ENCODE peak calls at places on chromosomes 4 and X, in five cellular contexts. U is body of pancreas, P is psoas muscle, R is kidney, X is ascending aorta. H is an unnamed sample. For H3K9me3, the result is how much of the 10 kb centered on the place peaks cover.

GRCh38 chr4:185183622-185184281 is 20.0 kb downstream of the CFAP97 start:
- DNase-seq in U (peak), P (peak), R (no peak), X (no peak), H (peak)

GRCh38 chrX:13938053-13938765 is 91.5 kb downstream of the GEMIN8 start:
- DNase-seq in U (peak), P (no peak), R (peak), X (no peak), H (peak)

GRCh38 chrX:25427873-25428555 is 412.2 kb upstream of the ARX start:
- DNase-seq in U (no peak), P (no peak), R (no peak), X (no peak), H (no peak)

GRCh38 chrX:4735299-4735698 is 1021.9 kb upstream of the PRKX start:
- DNase-seq in U (no peak), P (no peak), R (no peak), X (no peak), H (no peak)

GRCh38 chr4:173651651-173652282 is 121.7 kb upstream of the HAND2 start:
- DNase-seq in U (no peak), P (no peak), R (no peak), X (no peak), H (no peak)

GRCh38 chrX:35115205-35115604 is 172.6 kb downstream of the FAM47B start:
- DNase-seq in U (no peak), P (no peak), R (no peak), X (no peak), H (no peak)

GRCh38 chrX:73127700-73128241 is 48.5 kb upstream of the PABPC1L2A start:
- DNase-seq in U (peak), P (peak), R (peak), X (no peak), H (no peak)

GRCh38 chr4:2924286-2924685 is 38.9 kb downstream of the NOP14 start:
- DNase-seq in U (no peak), P (peak), R (peak), X (no peak), H (no peak)

GRCh38 chrX:22184096-22184495 is 88.6 kb upstream of the CBLL2 start:
- DNase-seq in U (no peak), P (no peak), R (no peak), X (no peak), H (no peak)

GRCh38 chr4:154719087-154719486 is 24.7 kb upstream of the LRAT start:
- DNase-seq in U (no peak), P (no peak), R (no peak), X (no peak), H (no peak)

GRCh38 chrX:153397256-153397960 is 3.7 kb downstream of the PNMA6E start:
- DNase-seq in U (no peak), P (no peak), R (peak), X (no peak), H (no peak)

GRCh38 chr4:189792819-189793618 is 147.7 kb upstream of the FRG1 start:
- DNase-seq in U (peak), P (peak), R (peak), X (no peak), H (peak)

GRCh38 chr4:38805530-38806145 is 1.0 kb upstream of the TLR1 start:
- DNase-seq in U (peak), P (no peak), R (no peak), X (peak), H (no peak)

GRCh38 chrX:80807606-80808159 is 2.0 kb downstream of the BRWD3 start:
- DNase-seq in U (no peak), P (no peak), R (no peak), X (no peak), H (no peak)

GRCh38 chr4:77586953-77587383 is 18.7 kb upstream of the CXCL13 start:
- DNase-seq in U (no peak), P (no peak), R (no peak), X (no peak), H (peak)

GRCh38 chrX:48711929-48712505 is 15.5 kb downstream of the SUV39H1 start:
- DNase-seq in U (no peak), P (no peak), R (no peak), X (no peak), H (no peak)

GRCh38 chrX:134670241-134670811 is 12.1 kb upstream of the PLAC1 start:
- DNase-seq in U (peak), P (peak), R (peak), X (no peak), H (no peak)

GRCh38 chr4:98932539-98932938 is 3.6 kb upstream of the EIF4E start:
- DNase-seq in U (no peak), P (no peak), R (no peak), X (no peak), H (no peak)

GRCh38 chr4:47882228-47882627 is 32.2 kb downstream of the NFXL1 start:
- DNase-seq in U (no peak), P (no peak), R (no peak), X (no peak), H (no peak)

GRCh38 chr4:147828361-147828760 is 96.5 kb downstream of the ARHGAP10 start:
- DNase-seq in U (no peak), P (no peak), R (no peak), X (no peak), H (no peak)

GRCh38 chr4:112673076-112673475 is 36.1 kb downstream of the LARP7 start:
- DNase-seq in U (no peak), P (no peak), R (no peak), X (no peak), H (no peak)

GRCh38 chr4:125728568-125728967 is 413.8 kb downstream of the FAT4 start:
- DNase-seq in U (no peak), P (no peak), R (no peak), X (no peak), H (no peak)

GRCh38 chr4:100516225-100516624 is 1.6 kb downstream of the EMCN start:
- DNase-seq in U (no peak), P (no peak), R (no peak), X (no peak), H (no peak)

GRCh38 chr4:62560858-62561257 is 1360.7 kb downstream of the ADGRL3 start:
- DNase-seq in U (no peak), P (no peak), R (no peak), X (no peak), H (no peak)

GRCh38 chr4:152385551-152385950 is 150.3 kb downstream of the FBXW7 start:
- DNase-seq in U (no peak), P (no peak), R (no peak), X (no peak), H (no peak)

GRCh38 chr4:184265566-184266351 is 48.1 kb upstream of the ENPP6 start:
- DNase-seq in U (no peak), P (no peak), R (no peak), X (no peak), H (no peak)

GRCh38 chr4:108622828-108623227 is 2.5 kb downstream of the RPL34 start:
- DNase-seq in U (no peak), P (no peak), R (no peak), X (no peak), H (no peak)

GRCh38 chr4:123802082-123802658 is 405.6 kb downstream of the SPRY1 start:
- DNase-seq in U (no peak), P (no peak), R (no peak), X (no peak), H (no peak)

GRCh38 chr4:190020790-190021717 is 6.0 kb downstream of the FRG2 start:
- DNase-seq in U (peak), P (peak), R (peak), X (no peak), H (peak)

GRCh38 chr4:57231781-57232180 is 121.6 kb upstream of the IGFBP7 start:
- DNase-seq in U (no peak), P (no peak), R (no peak), X (no peak), H (no peak)

GRCh38 chrX:13151806-13152510 is 107.5 kb upstream of the FAM9C start:
- DNase-seq in U (no peak), P (no peak), R (no peak), X (no peak), H (no peak)

GRCh38 chrX:96764864-96765263 is 80.2 kb downstream of the DIAPH2 start:
- DNase-seq in U (no peak), P (no peak), R (no peak), X (no peak), H (no peak)

GRCh38 chrX:96774116-96774515 is 89.5 kb downstream of the DIAPH2 start:
- DNase-seq in U (no peak), P (no peak), R (no peak), X (no peak), H (no peak)

GRCh38 chrX:96771500-96771899 is 86.9 kb downstream of the DIAPH2 start:
- DNase-seq in U (no peak), P (no peak), R (no peak), X (no peak), H (no peak)

DNA sequence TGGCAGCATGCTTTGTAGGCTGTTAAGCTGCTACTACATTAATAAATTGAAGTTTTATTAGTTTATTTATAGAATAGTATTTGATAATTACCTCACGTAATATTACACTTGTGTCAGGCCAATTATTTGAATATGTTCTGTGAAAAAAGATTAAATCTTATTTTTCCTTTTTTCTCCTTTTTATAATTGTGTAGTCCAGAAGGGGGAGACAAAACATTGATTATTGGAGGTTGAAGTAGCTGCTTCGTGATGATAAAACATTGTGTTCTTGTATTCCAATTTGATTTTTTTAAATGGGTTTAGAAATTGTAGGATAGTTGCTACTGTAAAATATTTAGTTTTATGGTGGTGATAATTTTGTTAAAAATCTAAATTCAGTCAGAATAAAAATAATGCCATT is 85.7 kb downstream of the DIAPH2 start:
- DNase-seq in U (no peak), P (no peak), R (no peak), X (no peak), H (no peak)
- TF ChIP-seq CTCF in U (peak), P (peak), R (peak), X (peak), H (peak)

GRCh38 chr4:41853973-41854372 is 81.3 kb upstream of the TMEM33 start:
- DNase-seq in U (no peak), P (no peak), R (no peak), X (no peak), H (no peak)
- H3K9me3 ChIP-seq in U (under half), P (under half), R (under half), X (under half), H (under half)

DNA sequence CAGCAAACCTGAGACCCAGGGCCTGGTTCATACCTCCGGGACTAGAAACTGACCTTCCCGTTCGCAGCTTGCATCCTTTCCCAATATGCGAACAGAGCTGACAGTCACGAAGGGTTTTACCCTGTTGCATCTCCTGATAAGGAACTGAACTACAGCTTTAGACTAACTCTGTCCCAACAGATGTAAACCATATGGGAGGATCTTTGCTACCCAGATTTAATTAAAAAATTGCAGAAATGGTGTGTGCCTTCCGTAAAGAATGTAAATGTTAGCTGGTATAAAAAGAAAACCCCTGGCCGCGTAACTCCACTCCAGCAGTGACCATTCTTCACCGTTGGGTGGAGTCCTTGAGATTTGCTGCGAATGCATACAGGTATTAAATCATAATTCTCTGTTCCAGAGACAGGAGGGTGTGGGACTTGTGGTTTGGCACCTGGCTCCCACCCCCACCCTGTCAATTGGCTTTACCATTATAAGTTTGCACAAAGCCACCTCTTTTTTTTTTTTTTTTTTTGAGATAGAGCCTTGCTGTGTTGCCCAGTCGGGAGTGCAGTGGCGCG is 40.6 kb upstream of the SORCS2 start:
- DNase-seq in U (peak), P (no peak), R (no peak), X (no peak), H (no peak)
- TF ChIP-seq CTCF in U (peak), P (no peak), R (no peak), X (no peak), H (no peak)

GRCh38 chr4:8781641-8782040 is 90.0 kb downstream of the HMX1 start:
- DNase-seq in U (no peak), P (no peak), R (no peak), X (no peak), H (no peak)
- H3K9me3 ChIP-seq in U (under half), P (under half), R (under half), X (under half), H (under half)

DNA sequence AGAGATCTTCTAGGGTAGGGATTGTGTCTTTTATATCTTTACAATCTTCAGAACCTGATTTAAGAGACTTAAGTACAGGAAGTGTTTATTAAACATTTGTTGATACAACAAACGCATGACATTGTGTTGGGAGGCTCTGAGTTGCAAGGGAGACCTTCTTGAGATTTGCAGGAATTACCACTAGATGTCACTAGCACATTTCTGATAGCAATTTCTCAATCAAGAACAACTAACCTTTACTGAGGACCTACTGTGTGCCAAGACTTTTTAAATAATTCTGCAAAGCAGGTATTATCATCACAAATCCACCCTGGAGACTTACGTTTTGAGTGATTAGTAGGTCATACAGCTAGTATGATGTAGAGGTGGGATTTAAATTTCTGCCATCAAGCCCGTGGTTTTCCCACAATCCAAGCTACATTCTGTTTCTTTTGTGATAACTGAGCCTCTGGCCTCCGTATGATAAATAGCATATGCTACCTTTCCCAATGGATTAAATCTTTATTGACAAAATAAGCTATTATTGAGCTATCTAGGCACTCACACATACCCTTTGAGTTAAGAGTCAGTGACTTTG is 986.0 kb downstream of the CCSER1 start:
- DNase-seq in U (no peak), P (no peak), R (no peak), X (no peak), H (no peak)
- TF ChIP-seq CTCF in U (peak), P (peak), R (peak), X (no peak), H (peak)

DNA sequence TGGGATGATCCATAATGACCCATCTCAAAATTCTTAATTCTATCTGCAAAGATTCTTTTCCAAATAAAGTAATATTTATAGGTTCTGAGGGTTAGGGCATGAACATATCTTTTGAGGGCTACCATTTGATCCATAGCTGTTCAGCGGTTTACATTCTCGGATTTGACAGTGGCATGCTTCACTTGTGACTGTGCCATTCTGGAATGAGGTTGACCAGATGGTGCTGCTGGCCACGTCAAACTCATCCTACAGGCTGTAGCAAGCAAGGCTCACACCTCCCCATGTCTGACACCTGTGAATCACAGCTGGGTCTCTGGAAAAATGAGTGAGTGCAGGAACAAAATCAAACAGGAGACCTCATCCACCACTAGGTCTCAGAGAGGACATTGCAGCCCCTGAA is 280.5 kb downstream of the DHRSX start:
- DNase-seq in U (no peak), P (no peak), R (no peak), X (no peak), H (no peak)
- H3K9me3 ChIP-seq in U (under half), P (under half), R (under half), X (under half), H (under half)

DNA sequence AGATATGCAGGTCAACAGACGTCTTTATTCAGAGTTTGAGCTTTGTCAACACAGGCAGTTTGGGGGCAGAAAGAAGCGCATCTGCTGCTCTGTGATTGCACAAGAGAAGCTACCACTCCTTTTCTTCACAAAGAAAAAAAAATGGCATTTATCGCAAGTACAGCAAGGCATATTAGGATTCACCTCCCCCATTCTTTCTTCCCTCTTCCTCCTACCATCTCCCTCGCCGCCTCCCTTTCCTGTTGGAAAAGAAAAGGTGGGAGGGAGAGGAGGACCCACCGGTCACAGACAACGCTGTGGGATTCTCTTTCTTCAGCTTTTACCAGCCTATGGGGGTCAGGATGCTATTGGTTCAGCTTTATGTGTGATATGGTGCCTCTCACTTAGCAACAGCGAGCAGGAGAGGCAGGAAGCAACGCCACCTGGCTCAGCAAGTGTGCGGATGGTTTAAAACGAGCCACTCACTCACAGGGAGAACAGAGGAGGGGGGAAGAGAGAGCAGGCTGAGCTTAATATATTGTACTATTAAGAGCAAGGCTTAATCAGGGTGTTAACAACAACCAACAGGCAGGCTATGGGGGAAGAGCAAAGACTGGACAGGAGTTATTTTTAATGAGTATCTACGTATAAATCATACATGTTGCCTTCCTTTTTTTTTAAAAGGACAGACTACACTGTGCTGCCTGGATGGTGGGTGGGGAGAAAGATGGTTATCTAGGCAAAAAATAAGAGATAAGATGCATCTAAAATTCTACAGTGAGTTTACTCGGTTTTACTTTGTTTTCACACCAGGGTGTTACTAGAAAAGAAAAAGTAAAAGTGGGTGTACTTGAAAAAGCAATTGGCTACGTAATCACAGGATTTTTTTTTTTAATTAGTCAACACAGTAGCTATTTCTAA is 104.7 kb downstream of the MAML3 start:
- DNase-seq in U (peak), P (no peak), R (no peak), X (peak), H (peak)
- TF ChIP-seq CTCF in U (peak), P (no peak), R (peak), X (no peak), H (peak)

GRCh38 chr4:175986-176385 is 51.7 kb downstream of the ZNF718 start:
- DNase-seq in U (no peak), P (no peak), R (no peak), X (no peak), H (no peak)
- H3K9me3 ChIP-seq in U (half or more), P (half or more), R (half or more), X (half or more), H (under half)

GRCh38 chr4:89590102-89590501 is 246.9 kb downstream of the SNCA start:
- DNase-seq in U (no peak), P (no peak), R (no peak), X (no peak), H (no peak)

GRCh38 chr4:89587364-89587763 is 249.6 kb downstream of the SNCA start:
- DNase-seq in U (no peak), P (no peak), R (no peak), X (no peak), H (no peak)

GRCh38 chr4:89588366-89588765 is 248.6 kb downstream of the SNCA start:
- DNase-seq in U (no peak), P (no peak), R (no peak), X (no peak), H (no peak)

GRCh38 chr4:89586318-89586717 is 250.6 kb downstream of the SNCA start:
- DNase-seq in U (no peak), P (no peak), R (no peak), X (no peak), H (no peak)

DNA sequence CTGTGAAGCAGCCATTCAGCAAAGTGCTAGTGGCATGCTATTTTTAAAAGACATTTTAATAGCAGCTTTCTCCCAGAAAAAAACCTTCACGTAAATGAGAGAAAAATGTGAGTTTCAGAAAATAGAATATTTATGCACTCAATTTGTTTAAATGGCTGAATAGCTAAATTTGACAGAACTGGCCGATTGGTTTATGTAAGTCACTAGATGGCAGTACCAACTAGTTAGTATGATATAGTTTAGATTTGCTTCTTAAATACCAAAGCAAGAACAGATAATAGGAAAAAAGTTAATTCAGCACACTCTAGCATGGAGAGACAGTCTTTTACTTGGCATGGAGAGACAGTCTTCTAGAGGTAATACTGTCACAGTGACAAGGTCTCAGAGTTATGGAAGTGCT is 250.1 kb downstream of the SNCA start:
- DNase-seq in U (no peak), P (no peak), R (no peak), X (no peak), H (no peak)
- TF ChIP-seq CTCF in U (no peak), P (no peak), R (peak), X (no peak), H (peak)

GRCh38 chr4:37788782-37789181 is 37.7 kb upstream of the PGM2 start:
- DNase-seq in U (no peak), P (no peak), R (no peak), X (no peak), H (no peak)
- H3K9me3 ChIP-seq in U (under half), P (under half), R (under half), X (under half), H (under half)

H was measured in prostate gland.